ENCODE peak calls at places on chromosomes 7 and 10, in eight cellular contexts. S is DND-41, G is Peyer's patch, D is psoas muscle, W is endothelial cell of umbilical vein, T is hepatocyte, J is body of pancreas, R is GM12878. A is an unnamed sample.

GRCh38 chr10:70579234-70580002 is 23.1 kb downstream of the PRF1 start:
- DNase-seq in D (no peak), T (no peak), W (no peak), R (peak), J (no peak), G (no peak), S (peak), A (no peak)

GRCh38 chr7:42770106-42770505 is 141.8 kb downstream of the C7orf25 start:
- DNase-seq in R (no peak), J (no peak), D (no peak), G (no peak), W (no peak), T (no peak), S (no peak), A (no peak)

GRCh38 chr10:35208949-35209613 is 82.4 kb downstream of the CREM start:
- DNase-seq in R (no peak), T (no peak), S (no peak), D (no peak), W (no peak), J (no peak), G (no peak), A (no peak)

GRCh38 chr10:3045471-3046209 is 21.7 kb upstream of the PFKP start:
- DNase-seq in T (peak), D (peak), S (no peak), W (peak), G (no peak), J (peak), R (no peak), A (no peak)

GRCh38 chr10:123140164-123140982 is 4.6 kb downstream of the HMX3 start:
- DNase-seq in J (no peak), R (no peak), T (no peak), W (no peak), S (no peak), G (no peak), D (no peak), A (no peak)

GRCh38 chr7:12458520-12459131 is 55.0 kb upstream of the VWDE start:
- DNase-seq in W (peak), R (no peak), S (peak), D (no peak), T (peak), G (no peak), J (no peak), A (peak)

GRCh38 chr10:124302951-124303505 is 115.7 kb downstream of the OAT start:
- DNase-seq in G (no peak), S (no peak), J (no peak), D (no peak), W (no peak), T (no peak), R (no peak), A (no peak)

GRCh38 chr10:76975131-76975530 is 662.5 kb downstream of the KCNMA1 start:
- DNase-seq in J (no peak), R (no peak), T (no peak), G (no peak), D (no peak), S (no peak), W (no peak), A (no peak)

GRCh38 chr10:80436459-80437098 is 17.5 kb upstream of the TSPAN14 start:
- DNase-seq in S (no peak), R (no peak), D (no peak), T (no peak), W (no peak), J (no peak), G (no peak), A (no peak)

GRCh38 chr10:118163227-118163626 is 116.5 kb upstream of the RAB11FIP2 start:
- DNase-seq in S (no peak), D (no peak), T (no peak), J (no peak), G (no peak), W (no peak), R (no peak), A (no peak)

GRCh38 chr7:155455776-155456516 is 2.0 kb upstream of the EN2 start:
- DNase-seq in G (no peak), S (no peak), J (no peak), R (no peak), W (no peak), T (no peak), D (no peak), A (no peak)

GRCh38 chr10:121041906-121042305 is 190.7 kb downstream of the WDR11 start:
- DNase-seq in R (no peak), D (no peak), T (no peak), J (no peak), G (no peak), S (no peak), W (no peak), A (no peak)

GRCh38 chr7:93943816-93944540 is 22.4 kb downstream of the GNG11 start:
- DNase-seq in W (peak), S (no peak), J (no peak), R (no peak), D (no peak), T (no peak), G (no peak), A (no peak)

GRCh38 chr7:120988591-120989299 is at the start of gene CPED1:
- DNase-seq in S (peak), W (peak), R (no peak), T (peak), G (peak), J (peak), D (peak), A (peak)

GRCh38 chr10:97766106-97766810 is 5.5 kb downstream of the SFRP5 start:
- DNase-seq in G (no peak), S (no peak), R (no peak), T (no peak), W (no peak), D (no peak), J (no peak), A (no peak)

GRCh38 chr10:129771024-129771423 is 193.1 kb downstream of the EBF3 start:
- DNase-seq in W (no peak), R (no peak), G (no peak), J (no peak), T (no peak), S (no peak), D (no peak), A (no peak)

GRCh38 chr10:5629789-5630436 is 36.5 kb downstream of the ASB13 start:
- DNase-seq in G (peak), T (peak), S (peak), W (peak), D (peak), R (peak), J (peak), A (peak)

GRCh38 chr7:27784399-27785053 is 44.6 kb downstream of the TAX1BP1 start:
- DNase-seq in D (no peak), R (no peak), T (peak), S (peak), J (no peak), W (peak), G (no peak), A (peak)

GRCh38 chr7:5689716-5690115 is 91.7 kb downstream of the RNF216 start:
- DNase-seq in T (no peak), S (no peak), G (no peak), W (no peak), R (no peak), D (no peak), J (no peak), A (no peak)

GRCh38 chr7:49483142-49483541 is 290.3 kb upstream of the VWC2 start:
- DNase-seq in T (no peak), S (no peak), J (peak), G (no peak), W (no peak), R (no peak), D (no peak), A (no peak)

GRCh38 chr7:45105588-45106188 is 5.8 kb downstream of the TBRG4 start:
- DNase-seq in T (no peak), D (no peak), G (no peak), S (no peak), R (no peak), J (no peak), W (no peak), A (no peak)

GRCh38 chr10:90089724-90090123 is 388.3 kb downstream of the KIF20B start:
- DNase-seq in J (no peak), G (no peak), S (no peak), W (no peak), D (no peak), T (no peak), R (no peak), A (no peak)

GRCh38 chr7:24108906-24109376 is 175.0 kb upstream of the NPY start:
- DNase-seq in R (no peak), J (no peak), D (no peak), T (peak), G (no peak), S (no peak), W (no peak), A (no peak)

GRCh38 chr10:11918384-11918783 is 95.2 kb downstream of the PROSER2 start:
- DNase-seq in W (no peak), G (no peak), R (no peak), J (no peak), T (no peak), S (no peak), D (no peak), A (no peak)

GRCh38 chr10:101779544-101780186 is 3.6 kb downstream of the NPM3 start:
- DNase-seq in W (peak), T (peak), G (peak), J (peak), R (peak), S (no peak), D (peak), A (peak)

GRCh38 chr7:81684513-81685262 is 85.2 kb downstream of the HGF start:
- DNase-seq in T (peak), W (peak), S (no peak), G (peak), R (peak), D (peak), J (peak), A (no peak)

GRCh38 chr7:1620835-1621234 is 49.2 kb upstream of the ELFN1 start:
- DNase-seq in D (no peak), G (no peak), T (no peak), W (no peak), S (no peak), R (no peak), J (no peak), A (no peak)

GRCh38 chr10:59672150-59672875 is 37.3 kb downstream of the SLC16A9 start:
- DNase-seq in J (no peak), T (no peak), W (no peak), R (no peak), G (no peak), D (no peak), S (no peak), A (no peak)

GRCh38 chr7:100419660-100420226 is 8.8 kb downstream of the ZCWPW1 start:
- DNase-seq in R (no peak), G (no peak), T (no peak), J (no peak), S (no peak), W (no peak), D (no peak), A (no peak)

GRCh38 chr10:103168436-103168835 is 24.6 kb downstream of the NT5C2 start:
- DNase-seq in W (peak), S (no peak), D (no peak), J (no peak), R (no peak), G (no peak), T (no peak), A (no peak)

GRCh38 chr10:43220971-43221418 is 45.9 kb downstream of the RASGEF1A start:
- DNase-seq in S (no peak), G (no peak), J (no peak), T (no peak), W (no peak), D (peak), R (peak), A (no peak)

DNA sequence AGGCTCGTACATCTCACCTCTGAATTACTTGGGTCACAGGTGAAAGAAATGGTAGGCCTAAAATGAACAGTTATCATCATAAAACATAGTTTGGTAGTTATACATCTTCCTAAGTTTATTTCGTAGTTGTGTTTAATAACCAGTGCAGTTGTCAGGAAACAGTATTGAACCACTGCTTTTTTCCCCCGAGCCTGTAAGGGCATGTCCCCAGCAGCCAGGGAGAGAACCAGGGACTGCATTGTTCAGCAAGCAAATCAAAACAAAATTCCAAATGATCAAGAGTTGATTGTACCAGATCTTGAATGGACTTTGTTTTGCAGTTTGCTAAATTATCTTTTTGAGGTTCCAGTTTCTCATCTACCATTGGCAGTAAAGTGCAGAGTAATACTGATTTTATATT is 2.4 kb downstream of the EIF4H start:
- DNase-seq in W (peak), J (no peak), T (no peak), G (no peak), D (no peak), R (no peak), S (no peak), A (no peak)
- H3K4me3 ChIP-seq in W (peak), J (no peak), T (no peak), G (no peak), D (peak), R (peak), S (peak), A (no peak)

DNA sequence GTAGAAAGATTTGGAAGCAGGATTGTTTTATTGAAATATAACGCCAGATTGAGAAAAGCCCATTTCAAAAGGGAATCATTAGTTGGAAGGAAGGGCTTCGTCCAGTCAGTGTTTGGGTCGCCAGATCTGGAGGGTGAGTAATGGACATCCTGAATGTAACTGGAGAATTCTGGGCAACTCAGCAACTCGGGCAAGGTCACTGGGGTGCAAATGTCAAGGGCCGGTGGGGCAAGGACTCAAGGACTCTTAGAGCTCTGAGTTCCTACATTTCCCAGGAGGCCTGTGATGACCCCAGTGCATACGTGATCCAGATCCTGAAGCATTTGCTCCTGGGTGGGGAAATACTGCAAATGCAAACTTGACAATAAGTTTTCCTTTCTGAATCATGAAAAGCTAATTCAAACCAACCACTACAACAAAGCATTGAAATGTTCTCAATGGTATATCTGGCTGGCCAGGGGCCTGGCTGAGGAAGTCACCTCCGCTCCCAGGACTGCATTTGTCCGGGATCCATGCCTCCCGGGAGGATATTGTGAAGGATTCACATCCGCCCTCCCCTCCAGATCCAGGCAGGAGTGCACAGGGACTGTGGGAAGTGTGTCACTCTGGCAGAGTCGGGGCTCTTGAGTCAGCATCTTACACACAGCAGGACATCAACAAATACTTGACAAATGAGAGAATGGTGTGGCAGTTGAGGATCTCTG is 164.0 kb downstream of the FANK1 start:
- DNase-seq in G (no peak), R (no peak), D (peak), T (no peak), J (no peak), S (no peak), W (peak), A (no peak)
- H3K4me3 ChIP-seq in G (no peak), R (no peak), D (no peak), T (no peak), J (no peak), S (no peak), W (no peak), A (no peak)

GRCh38 chr7:151632750-151633515 is 113.2 kb upstream of the RHEB start:
- DNase-seq in T (peak), G (peak), W (peak), R (peak), S (no peak), J (peak), D (peak), A (peak)
- H3K4me3 ChIP-seq in T (peak), G (peak), W (peak), R (peak), S (no peak), J (peak), D (peak), A (peak)

GRCh38 chr7:18497082-18497481 is 1.5 kb downstream of the HDAC9 start:
- DNase-seq in G (no peak), W (no peak), S (no peak), J (no peak), D (no peak), R (no peak), T (no peak), A (no peak)

GRCh38 chr7:18496336-18496700 is 769 bp downstream of the HDAC9 start:
- DNase-seq in T (no peak), D (no peak), S (no peak), R (no peak), W (no peak), J (no peak), G (no peak), A (no peak)

GRCh38 chr7:18498327-18498726 is 2.8 kb downstream of the HDAC9 start:
- DNase-seq in S (no peak), R (no peak), T (no peak), D (no peak), G (no peak), W (no peak), J (no peak), A (no peak)

GRCh38 chr7:18499407-18500197 is 4.1 kb downstream of the HDAC9 start:
- DNase-seq in S (no peak), T (peak), J (peak), G (no peak), D (no peak), R (no peak), W (no peak), A (no peak)

DNA sequence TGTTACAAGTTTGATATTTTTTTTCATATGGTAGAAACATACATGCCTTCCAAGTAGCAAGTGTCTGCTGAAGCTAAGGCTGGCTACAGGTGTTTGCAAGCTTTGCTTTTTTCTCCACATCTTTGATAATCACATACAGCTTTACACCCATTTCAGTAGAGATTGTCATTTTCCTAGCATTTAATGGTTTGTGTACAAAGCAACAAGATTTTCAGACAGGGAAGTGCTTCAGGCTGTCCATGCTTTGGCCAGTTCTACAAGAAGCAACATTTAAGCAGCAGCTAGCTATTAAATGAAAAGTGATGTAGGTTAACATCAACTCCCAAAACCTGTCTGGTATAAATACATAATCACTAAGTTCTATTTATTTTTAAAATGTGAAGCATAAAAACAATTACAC is 2.3 kb downstream of the HDAC9 start:
- DNase-seq in T (no peak), S (no peak), G (no peak), W (no peak), D (no peak), R (no peak), J (no peak), A (no peak)
- H3K4me3 ChIP-seq in T (no peak), S (no peak), G (peak), W (no peak), D (peak), R (no peak), J (no peak), A (no peak)

GRCh38 chr10:1043532-1043995 is 5.4 kb downstream of the IDI1 start:
- DNase-seq in S (no peak), D (peak), W (peak), R (peak), T (no peak), J (no peak), G (peak), A (no peak)
- H3K4me3 ChIP-seq in S (no peak), D (peak), W (peak), R (peak), T (no peak), J (no peak), G (peak), A (peak)

GRCh38 chr7:131552053-131552452 is 4.4 kb downstream of the PODXL start:
- DNase-seq in W (no peak), S (no peak), T (no peak), R (no peak), D (no peak), J (no peak), G (no peak), A (no peak)
- H3K4me3 ChIP-seq in W (no peak), S (no peak), T (no peak), R (no peak), D (peak), J (no peak), G (no peak), A (no peak)

GRCh38 chr7:80181411-80181810 is 46.8 kb downstream of the GNAI1 start:
- DNase-seq in W (no peak), R (no peak), G (no peak), T (no peak), J (no peak), S (no peak), D (no peak), A (no peak)

GRCh38 chr7:80184693-80185092 is 50.1 kb downstream of the GNAI1 start:
- DNase-seq in R (no peak), W (no peak), D (no peak), T (no peak), S (no peak), J (no peak), G (no peak), A (no peak)

GRCh38 chr7:80185571-80185970 is 50.9 kb downstream of the GNAI1 start:
- DNase-seq in G (no peak), D (no peak), S (no peak), R (no peak), J (no peak), W (no peak), T (no peak), A (no peak)

GRCh38 chr7:80183900-80184685 is 49.5 kb downstream of the GNAI1 start:
- DNase-seq in R (no peak), D (no peak), T (no peak), G (no peak), W (no peak), J (no peak), S (no peak), A (no peak)

DNA sequence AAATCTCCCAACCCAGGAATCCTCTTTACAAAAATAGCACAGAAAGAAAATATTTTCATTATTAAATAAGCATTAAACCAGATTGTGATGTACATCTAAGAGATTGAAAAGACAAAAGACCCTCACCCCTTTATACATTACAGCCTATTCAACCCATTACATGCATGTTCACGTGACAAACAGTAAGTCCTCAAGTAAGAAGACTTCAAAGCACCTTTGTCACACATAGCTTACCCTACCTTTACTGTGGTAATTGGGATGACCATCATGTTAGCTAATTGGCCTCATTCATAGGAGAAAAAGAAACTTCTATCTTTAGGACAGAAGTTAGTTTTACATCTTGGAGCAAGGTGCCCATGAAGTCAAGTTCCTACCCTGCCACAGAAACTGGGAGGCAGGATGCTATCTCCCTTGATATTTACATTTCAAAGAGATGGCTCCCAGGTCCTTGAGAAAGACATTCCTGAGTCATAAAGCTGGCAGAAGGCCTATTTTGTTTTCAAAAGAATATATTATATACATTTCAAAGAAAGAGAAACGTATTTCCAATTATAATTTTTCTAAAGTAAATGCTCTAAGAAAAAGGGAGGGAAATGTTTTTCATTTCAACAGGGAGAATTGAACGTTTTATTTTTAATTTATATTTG is 48.1 kb downstream of the GNAI1 start:
- DNase-seq in T (no peak), W (no peak), J (no peak), G (no peak), D (no peak), S (no peak), R (no peak), A (no peak)
- H3K4me3 ChIP-seq in T (no peak), W (no peak), J (no peak), G (no peak), D (no peak), S (no peak), R (no peak), A (no peak)

A was measured in CD8-positive, alpha-beta memory T cell.